ENCODE peak calls at places on chromosome 7, in ten cellular contexts. J is NCI-H460, H is dorsolateral prefrontal cortex, D is caudate nucleus, T is HFFc6, K is hippocampal formation, Q is bronchial epithelial cell, M is ovary, G is pancreas, A is HCT116. C is an unnamed sample.

GRCh38 chr7:27129729-27130539 is 623 bp downstream of the HOXA4 start:
- DNase-seq in K (no peak), H (no peak), M (no peak), J (no peak), A (no peak), T (no peak), Q (no peak), G (no peak), D (no peak), C (no peak)

GRCh38 chr7:46554688-46555422 is 633.8 kb upstream of the IGFBP3 start:
- DNase-seq in M (no peak), H (no peak), G (no peak), D (no peak), A (no peak), J (no peak), K (no peak), T (peak; percentile 39), Q (peak; percentile 65), C (no peak)

GRCh38 chr7:70618020-70618551 is 513.9 kb upstream of the GALNT17 start:
- DNase-seq in H (no peak), A (no peak), D (no peak), T (no peak), Q (no peak), M (no peak), K (no peak), G (no peak), J (no peak), C (no peak)

GRCh38 chr7:83271212-83272099 is 108.8 kb upstream of the PCLO start:
- DNase-seq in K (peak; percentile 20), G (no peak), D (no peak), T (peak; percentile 5), J (peak; percentile 54), A (peak; percentile 26), Q (peak; percentile 57), H (no peak), M (no peak), C (peak; percentile 33)

GRCh38 chr7:16084370-16084769 is 337.0 kb downstream of the CRPPA start:
- DNase-seq in Q (no peak), T (no peak), K (no peak), G (no peak), J (no peak), H (no peak), A (no peak), M (no peak), D (no peak), C (no peak)

GRCh38 chr7:157413881-157414701 is 77.3 kb downstream of the DNAJB6 start:
- DNase-seq in K (no peak), M (no peak), D (no peak), A (no peak), T (no peak), J (no peak), G (no peak), Q (no peak), H (no peak), C (no peak)

GRCh38 chr7:36597099-36597773 is 127.1 kb downstream of the AOAH start:
- DNase-seq in G (no peak), A (no peak), D (no peak), K (no peak), T (no peak), H (no peak), Q (peak; percentile 73), J (no peak), M (no peak), C (no peak)

GRCh38 chr7:151117565-151117964 is 31.3 kb downstream of the AGAP3 start:
- DNase-seq in D (no peak), A (no peak), Q (peak; percentile 23), K (no peak), T (no peak), M (no peak), H (no peak), G (no peak), J (no peak), C (no peak)

GRCh38 chr7:156703773-156704482 is 63.4 kb downstream of the RNF32 start:
- DNase-seq in D (no peak), T (no peak), J (no peak), H (no peak), M (no peak), Q (peak; percentile 24), K (no peak), A (no peak), G (no peak), C (no peak)

GRCh38 chr7:116950889-116951351 is 2.4 kb upstream of the ST7 start:
- DNase-seq in A (no peak), D (no peak), J (no peak), T (no peak), Q (no peak), M (no peak), K (no peak), H (no peak), G (no peak), C (no peak)